ENCODE peak calls at places on chromosomes 12 and 14, in five cellular contexts. O is EL; V is activated CD8-positive, alpha-beta T cell treated with anti-CD3 and anti-CD28 coated beads for 36 hours; N is GOT3; U is NCI-H2081. J is an unnamed sample.

GRCh38 chr12:123049398-123050250 is 69.1 kb downstream of the ARL6IP4 start:
- DNase-seq in U (no peak), O (no peak), N (no peak), V (no peak), J (no peak)

GRCh38 chr12:92442782-92443181 is 260.0 kb upstream of the PLEKHG7 start:
- DNase-seq in O (no peak), V (no peak), N (no peak), U (no peak), J (no peak)

GRCh38 chr12:42482086-42482819 is 107.3 kb downstream of the PRICKLE1 start:
- DNase-seq in O (peak), N (no peak), U (peak), V (no peak), J (no peak)

GRCh38 chr14:59547310-59547709 is 29.3 kb downstream of the CCDC175 start:
- DNase-seq in O (no peak), N (no peak), U (no peak), V (no peak), J (no peak)

GRCh38 chr12:111413442-111414086 is 7.8 kb downstream of the SH2B3 start:
- DNase-seq in U (no peak), V (no peak), O (peak), N (no peak), J (no peak)

GRCh38 chr12:120702629-120703028 is 7.6 kb upstream of the UNC119B start:
- DNase-seq in U (peak), O (no peak), V (no peak), N (no peak), J (no peak)

GRCh38 chr12:57530396-57531142 is 7.9 kb downstream of the MBD6 start:
- DNase-seq in O (no peak), U (no peak), V (no peak), N (no peak), J (no peak)

GRCh38 chr12:86723326-86723725 is 467.1 kb upstream of the MGAT4C start:
- DNase-seq in V (no peak), U (no peak), N (no peak), O (no peak), J (no peak)

GRCh38 chr12:117900561-117900960 is 68.2 kb downstream of the KSR2 start:
- DNase-seq in O (peak), V (no peak), U (no peak), N (no peak), J (no peak)

GRCh38 chr12:105855691-105856405 is 282.9 kb downstream of the NUAK1 start:
- DNase-seq in O (no peak), U (no peak), V (no peak), N (no peak), J (no peak)

GRCh38 chr12:30825341-30825740 is 70.6 kb upstream of the CAPRIN2 start:
- DNase-seq in O (no peak), V (no peak), U (no peak), N (no peak), J (no peak)

GRCh38 chr14:100067971-100068959 is 3.0 kb downstream of the EVL start:
- DNase-seq in O (peak), N (no peak), U (no peak), V (peak), J (peak)

GRCh38 chr12:46354111-46354798 is 18.3 kb downstream of the SLC38A2 start:
- DNase-seq in V (no peak), N (no peak), U (no peak), O (no peak), J (no peak)

GRCh38 chr12:3973939-3974644 is 100.9 kb upstream of the PARP11 start:
- DNase-seq in U (no peak), O (no peak), N (no peak), V (peak), J (no peak)

GRCh38 chr12:119589087-119589486 is 4.5 kb upstream of the TMEM233 start:
- DNase-seq in N (no peak), V (no peak), O (no peak), U (no peak), J (no peak)

GRCh38 chr12:20946732-20947131 is 136.2 kb downstream of the SLCO1B3 start:
- DNase-seq in V (peak), O (peak), N (no peak), U (peak), J (no peak)

GRCh38 chr14:83958359-83958758 is 1571.6 kb upstream of the FLRT2 start:
- DNase-seq in V (no peak), O (no peak), U (no peak), N (no peak), J (no peak)

GRCh38 chr12:40031965-40032364 is 73.9 kb downstream of the SLC2A13 start:
- DNase-seq in N (no peak), U (peak), V (no peak), O (no peak), J (no peak)

GRCh38 chr12:106132175-106133135 is 6.3 kb downstream of the NUAK1 start:
- DNase-seq in U (no peak), N (no peak), V (no peak), O (no peak), J (no peak)

GRCh38 chr12:106598003-106598402 is 15.2 kb downstream of the RFX4 start:
- DNase-seq in O (no peak), N (no peak), V (no peak), U (no peak), J (no peak)

GRCh38 chr14:80390911-80391310 is 179.6 kb upstream of the DIO2 start:
- DNase-seq in U (no peak), O (peak), V (no peak), N (no peak), J (no peak)

GRCh38 chr14:101179691-101180211 is 276.2 kb upstream of the RTL1 start:
- DNase-seq in N (no peak), V (no peak), U (no peak), O (no peak), J (no peak)

GRCh38 chr14:35215110-35215872 is 76.9 kb upstream of the PSMA6 start:
- DNase-seq in O (peak), U (no peak), N (no peak), V (no peak), J (peak)

GRCh38 chr12:1688086-1688710 is 2.7 kb upstream of the ADIPOR2 start:
- DNase-seq in N (no peak), U (no peak), V (peak), O (no peak), J (no peak)

GRCh38 chr12:124500232-124501079 is 67.0 kb downstream of the NCOR2 start:
- DNase-seq in U (no peak), N (no peak), O (peak), V (no peak), J (no peak)

GRCh38 chr14:72775923-72776554 is 117.9 kb downstream of the DPF3 start:
- DNase-seq in V (no peak), U (no peak), O (no peak), N (no peak), J (no peak)

GRCh38 chr12:111864935-111865334 is 22.9 kb downstream of the MAPKAPK5 start:
- DNase-seq in N (no peak), V (no peak), U (no peak), O (no peak), J (no peak)

GRCh38 chr12:57127101-57127709 is 1.1 kb upstream of the LRP1 start:
- DNase-seq in V (peak), N (no peak), O (peak), U (peak), J (peak)

GRCh38 chr12:6356374-6356820 is 14.5 kb upstream of the TNFRSF1A start:
- DNase-seq in V (no peak), N (no peak), O (no peak), U (no peak), J (no peak)

GRCh38 chr12:62629413-62629812 is 162.8 kb downstream of the MON2 start:
- DNase-seq in V (no peak), U (peak), O (no peak), N (no peak), J (no peak)

GRCh38 chr12:82593901-82594396 is 92.8 kb upstream of the TMTC2 start:
- DNase-seq in N (no peak), U (no peak), V (no peak), O (no peak), J (no peak)

GRCh38 chr12:48028541-48029400 is 24.5 kb upstream of the COL2A1 start:
- DNase-seq in U (no peak), O (no peak), V (no peak), N (no peak), J (no peak)

GRCh38 chr14:36627981-36628380 is 33.7 kb upstream of the PAX9 start:
- DNase-seq in O (no peak), U (no peak), N (no peak), V (no peak), J (no peak)

GRCh38 chr14:80629606-80630005 is 311.9 kb downstream of the CEP128 start:
- DNase-seq in U (no peak), V (no peak), N (no peak), O (no peak), J (no peak)

GRCh38 chr12:89156862-89157262 is 195.4 kb downstream of the DUSP6 start:
- DNase-seq in V (no peak), O (peak), U (no peak), N (no peak), J (no peak)

J was measured in NCI-H510A treated with DMSO at 0.1 percent for 48 hours.